ENCODE peak calls at places on chromosomes 16 and 17, in six cellular contexts. One of them, this sample, is unnamed. For H3K27me3, the result is how much of the 10 kb centered on the place peaks cover.

GRCh38 chr17:30720013-30720471 is 104.5 kb downstream of the CRLF3 start:
- DNase-seq in prostate gland: no peak
- DNase-seq in ascending aorta: peak
- DNase-seq in right lobe of liver: peak
- DNase-seq in PC-3: no peak
- DNase-seq in gastrocnemius medialis: peak
- DNase-seq in this sample: peak

GRCh38 chr16:77336637-77337036 is 98.2 kb downstream of the ADAMTS18 start:
- DNase-seq in prostate gland: no peak
- DNase-seq in ascending aorta: no peak
- DNase-seq in right lobe of liver: no peak
- DNase-seq in PC-3: no peak
- DNase-seq in gastrocnemius medialis: no peak
- DNase-seq in this sample: no peak

GRCh38 chr16:89344846-89345577 is 127.5 kb downstream of the ZNF778 start:
- DNase-seq in prostate gland: no peak
- DNase-seq in ascending aorta: no peak
- DNase-seq in right lobe of liver: no peak
- DNase-seq in PC-3: no peak
- DNase-seq in gastrocnemius medialis: no peak
- DNase-seq in this sample: no peak

GRCh38 chr16:14501331-14502255 is 128.5 kb downstream of the PARN start:
- DNase-seq in prostate gland: peak
- DNase-seq in ascending aorta: peak
- DNase-seq in right lobe of liver: peak
- DNase-seq in PC-3: peak
- DNase-seq in gastrocnemius medialis: peak
- DNase-seq in this sample: peak

GRCh38 chr16:69595127-69596036 is 29.6 kb downstream of the NFAT5 start:
- DNase-seq in prostate gland: no peak
- DNase-seq in ascending aorta: no peak
- DNase-seq in right lobe of liver: no peak
- DNase-seq in PC-3: peak
- DNase-seq in gastrocnemius medialis: no peak
- DNase-seq in this sample: no peak

GRCh38 chr16:2820836-2821482 is 3.9 kb downstream of the PRSS21 start:
- DNase-seq in prostate gland: no peak
- DNase-seq in ascending aorta: no peak
- DNase-seq in right lobe of liver: no peak
- DNase-seq in PC-3: no peak
- DNase-seq in gastrocnemius medialis: peak
- DNase-seq in this sample: no peak

GRCh38 chr17:38463451-38463858 is 35.2 kb downstream of the ARHGAP23 start:
- DNase-seq in prostate gland: peak
- DNase-seq in ascending aorta: peak
- DNase-seq in right lobe of liver: peak
- DNase-seq in PC-3: no peak
- DNase-seq in gastrocnemius medialis: peak
- DNase-seq in this sample: no peak

GRCh38 chr16:84687715-84688114 is 12.1 kb upstream of the USP10 start:
- DNase-seq in prostate gland: no peak
- DNase-seq in ascending aorta: no peak
- DNase-seq in right lobe of liver: no peak
- DNase-seq in PC-3: peak
- DNase-seq in gastrocnemius medialis: no peak
- DNase-seq in this sample: no peak

GRCh38 chr17:7380855-7381683 is at the start of gene TNK1:
- DNase-seq in prostate gland: peak
- DNase-seq in ascending aorta: peak
- DNase-seq in right lobe of liver: peak
- DNase-seq in PC-3: peak
- DNase-seq in gastrocnemius medialis: no peak
- DNase-seq in this sample: peak

GRCh38 chr16:70588565-70588964 is 57.8 kb upstream of the IL34 start:
- DNase-seq in prostate gland: no peak
- DNase-seq in ascending aorta: no peak
- DNase-seq in right lobe of liver: no peak
- DNase-seq in PC-3: no peak
- DNase-seq in gastrocnemius medialis: no peak
- DNase-seq in this sample: no peak

GRCh38 chr16:13438064-13438463 is 481.9 kb upstream of the ERCC4 start:
- DNase-seq in prostate gland: no peak
- DNase-seq in ascending aorta: no peak
- DNase-seq in right lobe of liver: no peak
- DNase-seq in PC-3: no peak
- DNase-seq in gastrocnemius medialis: no peak
- DNase-seq in this sample: no peak

GRCh38 chr17:63840591-63841349 is 1.7 kb downstream of the SMARCD2 start:
- DNase-seq in prostate gland: peak
- DNase-seq in ascending aorta: no peak
- DNase-seq in right lobe of liver: no peak
- DNase-seq in PC-3: no peak
- DNase-seq in gastrocnemius medialis: peak
- DNase-seq in this sample: no peak

GRCh38 chr16:4070936-4071335 is 45.3 kb downstream of the ADCY9 start:
- DNase-seq in prostate gland: no peak
- DNase-seq in ascending aorta: no peak
- DNase-seq in right lobe of liver: peak
- DNase-seq in PC-3: no peak
- DNase-seq in gastrocnemius medialis: no peak
- DNase-seq in this sample: no peak

GRCh38 chr16:12171206-12171605 is 194.7 kb downstream of the SNX29 start:
- DNase-seq in prostate gland: no peak
- DNase-seq in ascending aorta: no peak
- DNase-seq in right lobe of liver: no peak
- DNase-seq in PC-3: no peak
- DNase-seq in gastrocnemius medialis: no peak
- DNase-seq in this sample: no peak

GRCh38 chr17:627051-627450 is 87.6 kb downstream of the VPS53 start:
- DNase-seq in prostate gland: no peak
- DNase-seq in ascending aorta: no peak
- DNase-seq in right lobe of liver: no peak
- DNase-seq in PC-3: no peak
- DNase-seq in gastrocnemius medialis: no peak
- DNase-seq in this sample: no peak

GRCh38 chr17:65754641-65755040 is 193.2 kb upstream of the AXIN2 start:
- DNase-seq in prostate gland: no peak
- DNase-seq in ascending aorta: no peak
- DNase-seq in right lobe of liver: no peak
- DNase-seq in PC-3: no peak
- DNase-seq in gastrocnemius medialis: no peak
- DNase-seq in this sample: no peak

GRCh38 chr17:47703191-47703591 is 9.2 kb downstream of the TBKBP1 start:
- DNase-seq in prostate gland: no peak
- DNase-seq in ascending aorta: no peak
- DNase-seq in right lobe of liver: peak
- DNase-seq in PC-3: no peak
- DNase-seq in gastrocnemius medialis: no peak
- DNase-seq in this sample: peak

GRCh38 chr16:65176603-65177002 is 54.7 kb upstream of the CDH11 start:
- DNase-seq in prostate gland: no peak
- DNase-seq in ascending aorta: no peak
- DNase-seq in right lobe of liver: no peak
- DNase-seq in PC-3: no peak
- DNase-seq in gastrocnemius medialis: no peak
- DNase-seq in this sample: no peak

GRCh38 chr16:22325598-22326368 is 28.6 kb downstream of the POLR3E start:
- DNase-seq in prostate gland: no peak
- DNase-seq in ascending aorta: no peak
- DNase-seq in right lobe of liver: no peak
- DNase-seq in PC-3: no peak
- DNase-seq in gastrocnemius medialis: peak
- DNase-seq in this sample: no peak

GRCh38 chr17:29848737-29849136 is 81.3 kb downstream of the SSH2 start:
- DNase-seq in prostate gland: no peak
- DNase-seq in ascending aorta: no peak
- DNase-seq in right lobe of liver: no peak
- DNase-seq in PC-3: no peak
- DNase-seq in gastrocnemius medialis: no peak
- DNase-seq in this sample: no peak

GRCh38 chr17:63916566-63917185 is 2.0 kb downstream of the GH1 start:
- DNase-seq in prostate gland: no peak
- DNase-seq in ascending aorta: no peak
- DNase-seq in right lobe of liver: no peak
- DNase-seq in PC-3: no peak
- DNase-seq in gastrocnemius medialis: no peak
- DNase-seq in this sample: no peak

GRCh38 chr16:75591001-75591852 is 25.0 kb downstream of the GABARAPL2 start:
- DNase-seq in prostate gland: peak
- DNase-seq in ascending aorta: peak
- DNase-seq in right lobe of liver: no peak
- DNase-seq in PC-3: no peak
- DNase-seq in gastrocnemius medialis: peak
- DNase-seq in this sample: no peak

GRCh38 chr17:11928436-11928835 is 68.8 kb downstream of the ZNF18 start:
- DNase-seq in prostate gland: no peak
- DNase-seq in ascending aorta: no peak
- DNase-seq in right lobe of liver: no peak
- DNase-seq in PC-3: no peak
- DNase-seq in gastrocnemius medialis: no peak
- DNase-seq in this sample: no peak

GRCh38 chr17:521561-522325 is 169.1 kb upstream of the RPH3AL start:
- DNase-seq in prostate gland: no peak
- DNase-seq in ascending aorta: no peak
- DNase-seq in right lobe of liver: no peak
- DNase-seq in PC-3: no peak
- DNase-seq in gastrocnemius medialis: no peak
- DNase-seq in this sample: no peak

GRCh38 chr17:39080416-39081179 is 70.8 kb downstream of the PLXDC1 start:
- DNase-seq in prostate gland: no peak
- DNase-seq in ascending aorta: no peak
- DNase-seq in right lobe of liver: no peak
- DNase-seq in PC-3: peak
- DNase-seq in gastrocnemius medialis: peak
- DNase-seq in this sample: no peak

GRCh38 chr16:75593825-75594820 is 27.9 kb downstream of the GABARAPL2 start:
- DNase-seq in prostate gland: no peak
- DNase-seq in ascending aorta: no peak
- DNase-seq in right lobe of liver: no peak
- DNase-seq in PC-3: peak
- DNase-seq in gastrocnemius medialis: no peak
- DNase-seq in this sample: no peak

GRCh38 chr17:78674156-78674555 is 97.0 kb upstream of the DNAH17 start:
- DNase-seq in prostate gland: peak
- DNase-seq in ascending aorta: no peak
- DNase-seq in right lobe of liver: no peak
- DNase-seq in PC-3: no peak
- DNase-seq in gastrocnemius medialis: no peak
- DNase-seq in this sample: no peak

GRCh38 chr17:4946312-4946976 is 1.9 kb downstream of the PFN1 start:
- DNase-seq in prostate gland: no peak
- DNase-seq in ascending aorta: no peak
- DNase-seq in right lobe of liver: no peak
- DNase-seq in PC-3: no peak
- DNase-seq in gastrocnemius medialis: no peak
- DNase-seq in this sample: no peak

GRCh38 chr17:14307560-14308024 is 6.7 kb downstream of the HS3ST3B1 start:
- DNase-seq in prostate gland: no peak
- DNase-seq in ascending aorta: no peak
- DNase-seq in right lobe of liver: no peak
- DNase-seq in PC-3: no peak
- DNase-seq in gastrocnemius medialis: no peak
- DNase-seq in this sample: no peak

DNA sequence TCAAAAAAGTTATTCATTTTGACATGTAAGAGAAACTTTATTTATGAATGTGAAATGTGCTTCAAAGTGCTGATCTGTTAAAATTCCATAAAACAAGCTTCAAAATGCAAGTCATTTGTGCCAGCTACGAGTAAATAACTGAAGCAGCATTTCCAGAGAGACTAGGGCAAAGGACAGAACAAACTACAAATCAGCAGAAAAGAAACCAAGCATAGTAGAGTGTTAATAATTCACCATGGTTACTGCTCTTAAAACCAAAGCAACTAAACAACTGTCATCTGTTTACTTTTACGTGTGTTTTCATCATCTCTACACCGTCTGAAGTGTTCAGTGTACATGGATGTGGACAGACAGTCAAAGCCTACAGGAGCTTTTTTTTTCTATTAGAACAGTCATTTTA is 1.6 kb upstream of the ASPA start:
- DNase-seq in prostate gland: no peak
- DNase-seq in ascending aorta: no peak
- DNase-seq in right lobe of liver: no peak
- DNase-seq in PC-3: peak
- DNase-seq in gastrocnemius medialis: no peak
- DNase-seq in this sample: no peak
- H3K4me3 ChIP-seq in prostate gland: no peak
- H3K4me3 ChIP-seq in ascending aorta: no peak
- H3K4me3 ChIP-seq in right lobe of liver: no peak
- H3K4me3 ChIP-seq in PC-3: no peak
- H3K4me3 ChIP-seq in gastrocnemius medialis: no peak
- H3K4me3 ChIP-seq in this sample: no peak

DNA sequence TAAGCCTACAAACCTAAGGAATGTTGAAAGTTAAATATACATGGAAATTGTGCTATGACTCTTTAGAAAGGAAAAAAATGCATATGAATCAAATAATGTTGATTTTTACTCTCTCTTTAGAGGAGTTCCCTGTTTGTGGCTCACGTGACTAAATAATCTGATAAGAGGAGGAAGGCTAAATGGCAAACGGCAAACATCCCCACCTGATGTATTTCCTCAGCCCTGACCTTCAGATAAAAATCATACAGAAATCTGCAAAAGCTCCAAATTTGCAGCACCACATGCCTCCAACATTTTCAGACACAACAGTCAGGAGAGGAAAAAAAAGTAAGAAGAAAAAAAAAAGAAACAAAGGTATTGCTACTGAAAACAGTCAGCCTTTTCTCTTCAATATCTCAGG is 423.0 kb upstream of the PSMD7 start:
- DNase-seq in prostate gland: no peak
- DNase-seq in ascending aorta: no peak
- DNase-seq in right lobe of liver: no peak
- DNase-seq in PC-3: no peak
- DNase-seq in gastrocnemius medialis: no peak
- DNase-seq in this sample: no peak
- H3K27me3 ChIP-seq in prostate gland: under half
- H3K27me3 ChIP-seq in ascending aorta: under half
- H3K27me3 ChIP-seq in right lobe of liver: under half
- H3K27me3 ChIP-seq in PC-3: under half
- H3K27me3 ChIP-seq in gastrocnemius medialis: under half
- H3K27me3 ChIP-seq in this sample: under half

GRCh38 chr17:50214986-50215730 is 13.7 kb upstream of the COL1A1 start:
- DNase-seq in prostate gland: no peak
- DNase-seq in ascending aorta: no peak
- DNase-seq in right lobe of liver: no peak
- DNase-seq in PC-3: no peak
- DNase-seq in gastrocnemius medialis: no peak
- DNase-seq in this sample: no peak
- H3K27ac ChIP-seq in prostate gland: peak
- H3K27ac ChIP-seq in ascending aorta: peak
- H3K27ac ChIP-seq in right lobe of liver: no peak
- H3K27ac ChIP-seq in PC-3: no peak
- H3K27ac ChIP-seq in gastrocnemius medialis: peak
- H3K27ac ChIP-seq in this sample: no peak

DNA sequence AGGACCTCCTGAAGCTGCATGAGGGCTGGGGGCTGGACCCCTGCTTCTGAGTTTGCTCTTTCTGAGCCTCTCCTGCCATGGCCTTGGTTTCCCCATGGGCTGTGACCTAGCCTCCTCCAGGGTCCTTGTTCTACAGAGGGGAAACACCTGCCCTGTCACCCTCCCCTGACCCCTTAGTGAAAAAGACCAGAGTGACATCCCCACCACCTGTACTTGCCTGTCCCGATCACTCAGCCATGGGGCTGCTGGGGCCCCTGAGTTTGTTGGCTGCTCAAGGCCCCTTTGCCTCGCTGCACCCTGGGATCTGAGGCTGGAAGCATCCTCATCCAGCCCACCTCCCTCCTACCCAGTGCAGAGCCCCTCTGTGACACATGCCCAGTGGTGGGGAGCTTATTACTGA is 800 bp downstream of the NOD2 start:
- DNase-seq in prostate gland: no peak
- DNase-seq in ascending aorta: no peak
- DNase-seq in right lobe of liver: no peak
- DNase-seq in PC-3: no peak
- DNase-seq in gastrocnemius medialis: no peak
- DNase-seq in this sample: no peak
- H3K4me3 ChIP-seq in prostate gland: no peak
- H3K4me3 ChIP-seq in ascending aorta: peak
- H3K4me3 ChIP-seq in right lobe of liver: peak
- H3K4me3 ChIP-seq in PC-3: no peak
- H3K4me3 ChIP-seq in gastrocnemius medialis: no peak
- H3K4me3 ChIP-seq in this sample: peak

This sample was measured in Peyer's patch.